ENCODE peak calls at places on chromosome 19, in ten cellular contexts. P is upper lobe of right lung, G is PC-3, V is cardiac muscle cell, Z is fibroblast of villous mesenchyme, E is psoas muscle, S is progenitor cell of endocrine pancreas, X is GM23338, Y is body of pancreas, D is endodermal cell. A is an unnamed sample.

GRCh38 chr19:5590151-5590864 is 22.6 kb upstream of the TINCR start:
- DNase-seq in V (no peak), P (no peak), S (no peak), E (peak), Z (no peak), D (no peak), G (no peak), X (no peak), Y (no peak), A (no peak)

GRCh38 chr19:29365836-29366417 is 153.0 kb upstream of the UQCRFS1 start:
- DNase-seq in Z (no peak), V (no peak), P (no peak), S (no peak), G (no peak), X (no peak), E (no peak), Y (no peak), D (no peak), A (no peak)

GRCh38 chr19:41530761-41531301 is 45.1 kb upstream of the CEACAM21 start:
- DNase-seq in D (no peak), Z (no peak), G (no peak), S (no peak), X (no peak), P (no peak), Y (no peak), V (peak), E (no peak), A (no peak)

GRCh38 chr19:8686549-8686948 is 12.0 kb downstream of the ACTL9 start:
- DNase-seq in S (no peak), Z (no peak), D (no peak), V (no peak), X (no peak), Y (no peak), E (no peak), G (no peak), P (no peak), A (no peak)

GRCh38 chr19:55383789-55384575 is at the start of gene TMEM238:
- DNase-seq in Y (peak), Z (peak), D (peak), S (peak), P (peak), E (peak), X (peak), V (peak), G (peak), A (peak)

GRCh38 chr19:38837656-38838121 is 6.1 kb upstream of the ECH1 start:
- DNase-seq in V (no peak), G (peak), S (no peak), E (peak), D (no peak), X (no peak), P (no peak), Z (peak), Y (peak), A (no peak)

GRCh38 chr19:5206751-5207075 is 133.9 kb downstream of the PTPRS start:
- DNase-seq in V (no peak), G (no peak), P (no peak), D (no peak), Z (no peak), E (no peak), S (no peak), X (no peak), Y (no peak), A (no peak)

GRCh38 chr19:47609885-47610545 is 1.1 kb downstream of the BICRA start:
- DNase-seq in S (peak), Z (peak), E (peak), P (peak), V (peak), Y (peak), G (peak), X (peak), D (peak), A (peak)

GRCh38 chr19:33811736-33812387 is 15.2 kb downstream of the KCTD15 start:
- DNase-seq in P (peak), V (no peak), Z (no peak), S (no peak), D (no peak), Y (no peak), G (no peak), E (no peak), X (no peak), A (no peak)

GRCh38 chr19:17841810-17842662 is 5.7 kb downstream of the JAK3 start:
- DNase-seq in S (peak), X (peak), Y (peak), D (peak), G (peak), P (peak), Z (peak), V (peak), E (peak), A (peak)

GRCh38 chr19:10289836-10290438 is at the start of gene ICAM5:
- DNase-seq in V (peak), X (peak), P (no peak), Z (peak), D (no peak), E (no peak), Y (no peak), G (peak), S (no peak), A (peak)

GRCh38 chr19:53102701-53103140 is 501 bp downstream of the ZNF160 start:
- DNase-seq in G (peak), V (peak), P (peak), D (peak), E (peak), X (peak), Y (peak), Z (peak), S (peak), A (peak)

GRCh38 chr19:8366961-8367326 is 3.0 kb downstream of the ANGPTL4 start:
- DNase-seq in Y (peak), E (no peak), Z (peak), S (no peak), G (no peak), P (peak), D (peak), V (peak), X (no peak), A (no peak)

GRCh38 chr19:15074371-15074770 is 7.6 kb upstream of the OR1I1 start:
- DNase-seq in D (no peak), Y (no peak), V (peak), E (no peak), Z (no peak), X (no peak), G (peak), S (no peak), P (no peak), A (no peak)

GRCh38 chr19:30167206-30167903 is 204.8 kb upstream of the ZNF536 start:
- DNase-seq in G (no peak), V (no peak), S (no peak), D (no peak), Z (no peak), P (no peak), E (no peak), Y (no peak), X (no peak), A (no peak)

GRCh38 chr19:19137556-19138109 is 645 bp downstream of the TMEM161A start:
- DNase-seq in D (no peak), P (no peak), E (peak), Z (peak), Y (no peak), G (no peak), V (peak), X (peak), S (no peak), A (no peak)

GRCh38 chr19:13604902-13605586 is 98.8 kb upstream of the CACNA1A start:
- DNase-seq in S (no peak), D (no peak), P (no peak), Y (no peak), X (peak), V (no peak), E (no peak), Z (no peak), G (no peak), A (no peak)
- TF ChIP-seq CTCF in S (no peak), D (no peak), P (no peak), Y (no peak), X (no peak), V (no peak), E (no peak), Z (no peak), G (no peak), A (no peak)

GRCh38 chr19:51793994-51794393 is 963 bp upstream of the FPR3 start:
- DNase-seq in E (no peak), S (no peak), X (no peak), G (no peak), Z (no peak), P (no peak), D (no peak), Y (no peak), V (no peak), A (no peak)
- TF ChIP-seq CTCF in E (no peak), S (no peak), X (no peak), G (no peak), Z (no peak), P (no peak), D (no peak), Y (no peak), V (no peak), A (no peak)

DNA sequence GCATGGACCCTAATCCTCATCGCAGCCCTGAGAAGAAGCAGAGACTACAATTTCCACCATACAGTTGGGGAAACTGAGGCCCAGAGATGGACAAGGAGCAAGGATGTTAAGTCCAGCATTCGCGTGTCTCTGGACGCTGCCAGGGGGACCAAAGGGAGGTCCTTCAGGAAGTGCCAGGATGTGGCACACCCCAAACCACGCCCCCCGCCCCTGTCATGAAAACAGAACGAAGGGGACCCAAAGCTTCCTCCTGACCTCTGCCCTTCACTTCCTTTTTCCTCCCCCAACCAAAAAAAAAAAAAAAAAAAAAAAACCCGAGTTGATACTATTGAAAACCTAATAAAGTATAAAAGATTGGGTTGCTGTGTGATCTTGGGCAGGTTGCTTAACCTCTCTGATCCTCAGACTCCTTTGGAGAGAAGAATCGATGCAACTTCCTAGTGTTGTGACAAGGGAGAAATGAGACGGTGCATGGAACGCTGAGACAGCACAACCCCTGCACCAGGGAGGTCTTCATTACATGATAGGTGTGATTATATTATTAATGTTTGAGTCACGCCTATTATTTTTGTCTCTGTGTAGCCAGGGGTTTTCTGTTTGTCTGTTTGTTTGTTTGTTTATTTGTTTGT is 2.7 kb upstream of the ZBTB7A start:
- DNase-seq in P (peak), D (peak), E (peak), X (peak), Y (no peak), V (no peak), Z (no peak), S (no peak), G (no peak), A (no peak)
- TF ChIP-seq CTCF in P (no peak), D (no peak), E (no peak), X (no peak), Y (no peak), V (no peak), Z (no peak), S (no peak), G (no peak), A (no peak)

GRCh38 chr19:1261863-1262686 is 7.1 kb upstream of the CIRBP start:
- DNase-seq in P (peak), E (peak), X (no peak), G (peak), Z (no peak), D (peak), S (no peak), V (peak), Y (peak), A (no peak)
- TF ChIP-seq CTCF in P (no peak), E (no peak), X (no peak), G (no peak), Z (no peak), D (no peak), S (no peak), V (no peak), Y (peak), A (no peak)

DNA sequence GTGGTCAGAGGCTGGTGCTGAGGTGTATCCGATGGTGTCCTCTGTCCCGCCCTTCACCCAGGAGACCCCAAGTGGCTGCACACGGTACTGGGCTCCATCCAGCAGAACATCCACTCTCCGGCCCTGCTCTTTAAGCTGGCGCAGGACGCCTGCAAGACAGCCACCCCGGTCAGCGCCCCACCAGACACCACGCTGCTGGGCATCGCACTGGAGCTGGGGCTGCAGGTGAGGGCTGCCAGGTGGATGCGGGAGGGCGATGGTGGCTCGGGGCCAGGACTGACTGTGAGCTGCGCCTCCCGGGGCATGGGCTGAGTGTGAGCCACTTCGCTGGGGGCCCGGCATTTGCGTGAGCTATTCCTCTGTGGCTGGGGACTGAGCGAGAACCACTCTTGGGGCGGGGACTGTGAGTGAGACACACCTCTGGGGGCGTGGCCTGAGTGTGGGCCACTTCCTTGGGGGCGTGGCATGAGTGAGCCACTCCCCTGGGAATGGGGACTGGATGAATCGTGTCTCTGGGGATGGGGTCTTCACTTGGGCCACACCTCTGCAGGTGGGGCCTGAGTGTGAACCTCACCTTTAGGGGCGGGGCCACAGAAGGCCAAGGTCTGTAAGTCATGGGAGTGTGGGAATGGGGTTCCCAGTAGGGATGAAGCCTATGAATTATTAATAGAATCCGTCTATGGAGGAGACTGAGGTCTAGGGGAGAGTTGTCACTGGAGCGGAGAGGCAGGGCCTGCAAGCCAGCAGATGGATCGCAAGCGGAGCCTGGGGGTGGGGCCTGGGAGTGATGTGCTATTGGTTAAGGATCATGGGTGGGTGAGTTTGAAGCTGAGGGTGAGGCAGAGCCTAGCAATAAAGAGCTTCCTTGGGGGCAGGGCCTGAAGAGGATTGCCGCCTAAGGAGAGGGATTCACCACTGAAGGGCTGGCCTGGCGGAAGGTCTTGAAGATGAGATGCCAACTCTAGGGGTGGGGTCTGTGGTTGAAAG is 30.5 kb downstream of the ZSWIM4 start:
- DNase-seq in D (peak), Z (no peak), V (no peak), E (no peak), S (no peak), Y (no peak), P (no peak), X (peak), G (peak), A (peak)
- TF ChIP-seq CTCF in D (peak), Z (no peak), V (no peak), E (no peak), S (no peak), Y (no peak), P (peak), X (peak), G (no peak), A (peak)

GRCh38 chr19:35592226-35592625 is 6.3 kb downstream of the PMIS2 start:
- DNase-seq in P (no peak), Z (peak), X (peak), V (peak), E (no peak), D (peak), G (peak), S (no peak), Y (peak), A (peak)
- TF ChIP-seq CTCF in P (peak), Z (peak), X (peak), V (peak), E (peak), D (peak), G (peak), S (peak), Y (peak), A (peak)